ENCODE peak calls at places on chromosomes 6 and 20, in ten cellular contexts. D is epithelial cell of esophagus, S is sigmoid colon, G is GM23338, L is thoracic aorta, X is hepatocyte, U is body of pancreas, W is WERI-Rb-1, Y is astrocyte of the cerebellum, H is endothelial cell of umbilical vein. R is an unnamed sample.

GRCh38 chr6:42571611-42572342 is 7.9 kb downstream of the UBR2 start:
- DNase-seq in L (no peak), Y (no peak), S (no peak), X (no peak), W (no peak), D (no peak), U (no peak), H (no peak), G (peak), R (no peak)

GRCh38 chr6:156658596-156659316 is 118.4 kb upstream of the ARID1B start:
- DNase-seq in Y (peak), L (no peak), U (no peak), D (no peak), H (no peak), W (no peak), G (no peak), X (no peak), S (no peak), R (no peak)

GRCh38 chr20:49549806-49550551 is 18.0 kb downstream of the PTGIS start:
- DNase-seq in X (no peak), G (no peak), W (no peak), D (no peak), U (no peak), L (no peak), S (no peak), H (no peak), Y (no peak), R (no peak)

GRCh38 chr6:6600865-6601264 is 12.3 kb downstream of the LY86 start:
- DNase-seq in G (no peak), U (no peak), S (no peak), X (no peak), W (no peak), Y (no peak), D (no peak), H (no peak), L (no peak), R (no peak)

GRCh38 chr6:291697-292505 is at the start of gene DUSP22:
- DNase-seq in D (peak), L (peak), Y (peak), X (peak), W (peak), U (peak), G (peak), S (peak), H (peak), R (peak)

GRCh38 chr6:22320750-22321149 is 23.9 kb upstream of the PRL start:
- DNase-seq in D (peak), G (no peak), Y (peak), H (peak), L (no peak), U (no peak), X (peak), W (no peak), S (no peak), R (peak)

GRCh38 chr6:40391086-40391485 is 196.1 kb downstream of the LRFN2 start:
- DNase-seq in H (no peak), W (no peak), S (no peak), Y (no peak), X (no peak), L (no peak), D (no peak), U (no peak), G (no peak), R (no peak)

GRCh38 chr6:164379786-164380185 is 929.6 kb downstream of the C6orf118 start:
- DNase-seq in L (no peak), W (no peak), H (peak), D (peak), G (no peak), S (no peak), U (no peak), Y (no peak), X (no peak), R (no peak)

GRCh38 chr20:58959652-58960051 is 21.4 kb upstream of the NELFCD start:
- DNase-seq in L (no peak), H (no peak), U (no peak), S (no peak), G (no peak), X (no peak), Y (no peak), W (no peak), D (no peak), R (no peak)

DNA sequence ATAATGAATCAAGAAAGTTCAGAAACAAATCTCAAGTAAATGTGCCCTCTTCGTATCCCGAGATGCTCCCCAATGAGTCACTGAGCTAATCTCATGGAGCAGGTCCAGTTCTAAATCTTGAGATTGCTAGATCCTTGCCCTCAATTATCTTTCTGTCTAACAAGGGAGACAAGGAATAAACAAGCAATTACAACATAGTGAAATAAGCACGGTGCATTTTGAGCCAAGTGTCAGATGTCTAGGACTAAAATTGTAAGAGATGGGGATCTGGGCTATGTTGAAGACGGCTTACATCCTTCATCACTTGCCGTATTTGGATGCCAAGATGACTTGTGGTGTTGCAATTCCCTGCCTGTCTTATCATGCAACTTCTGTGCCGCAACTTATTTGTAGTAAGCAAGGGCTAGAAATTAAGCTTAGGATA is 56.5 kb upstream of the ADGRF1 start:
- DNase-seq in D (peak), W (no peak), X (peak), G (no peak), Y (no peak), S (peak), U (peak), L (no peak), H (no peak), R (peak)
- H3K4me3 ChIP-seq in D (no peak), W (no peak), X (no peak), G (no peak), Y (no peak), S (no peak), U (no peak), L (no peak), H (no peak), R (no peak)

GRCh38 chr20:32787168-32787567 is 25.0 kb downstream of the DNMT3B start:
- DNase-seq in D (no peak), S (no peak), W (no peak), H (no peak), Y (no peak), U (no peak), X (no peak), G (no peak), L (no peak), R (no peak)
- TF ChIP-seq CTCF in D (no peak), S (no peak), W (no peak), H (no peak), Y (no peak), U (no peak), X (no peak), G (no peak), L (no peak), R (no peak)

GRCh38 chr6:148211777-148212324 is 130.8 kb upstream of the SASH1 start:
- DNase-seq in G (no peak), L (no peak), H (no peak), X (no peak), U (no peak), Y (no peak), S (no peak), W (no peak), D (no peak), R (no peak)
- H3K4me3 ChIP-seq in G (no peak), L (no peak), H (no peak), X (no peak), U (no peak), Y (no peak), S (no peak), W (no peak), D (no peak), R (no peak)

GRCh38 chr6:24720131-24720603 is 1.2 kb upstream of the C6orf62 start:
- DNase-seq in X (peak), Y (no peak), D (peak), S (peak), G (peak), U (peak), W (peak), H (peak), L (no peak), R (peak)

GRCh38 chr6:24719125-24719931 is at the start of gene C6orf62:
- DNase-seq in G (peak), X (peak), L (no peak), H (peak), W (peak), Y (no peak), U (peak), S (no peak), D (peak), R (no peak)

GRCh38 chr6:24721461-24722215 is 2.7 kb upstream of the C6orf62 start:
- DNase-seq in X (peak), D (no peak), H (no peak), W (no peak), Y (no peak), G (no peak), L (peak), U (peak), S (no peak), R (no peak)

GRCh38 chr6:24718449-24719124 is 367 bp downstream of the C6orf62 start:
- DNase-seq in W (no peak), L (no peak), X (no peak), H (peak), U (no peak), S (no peak), G (no peak), Y (no peak), D (no peak), R (no peak)

DNA sequence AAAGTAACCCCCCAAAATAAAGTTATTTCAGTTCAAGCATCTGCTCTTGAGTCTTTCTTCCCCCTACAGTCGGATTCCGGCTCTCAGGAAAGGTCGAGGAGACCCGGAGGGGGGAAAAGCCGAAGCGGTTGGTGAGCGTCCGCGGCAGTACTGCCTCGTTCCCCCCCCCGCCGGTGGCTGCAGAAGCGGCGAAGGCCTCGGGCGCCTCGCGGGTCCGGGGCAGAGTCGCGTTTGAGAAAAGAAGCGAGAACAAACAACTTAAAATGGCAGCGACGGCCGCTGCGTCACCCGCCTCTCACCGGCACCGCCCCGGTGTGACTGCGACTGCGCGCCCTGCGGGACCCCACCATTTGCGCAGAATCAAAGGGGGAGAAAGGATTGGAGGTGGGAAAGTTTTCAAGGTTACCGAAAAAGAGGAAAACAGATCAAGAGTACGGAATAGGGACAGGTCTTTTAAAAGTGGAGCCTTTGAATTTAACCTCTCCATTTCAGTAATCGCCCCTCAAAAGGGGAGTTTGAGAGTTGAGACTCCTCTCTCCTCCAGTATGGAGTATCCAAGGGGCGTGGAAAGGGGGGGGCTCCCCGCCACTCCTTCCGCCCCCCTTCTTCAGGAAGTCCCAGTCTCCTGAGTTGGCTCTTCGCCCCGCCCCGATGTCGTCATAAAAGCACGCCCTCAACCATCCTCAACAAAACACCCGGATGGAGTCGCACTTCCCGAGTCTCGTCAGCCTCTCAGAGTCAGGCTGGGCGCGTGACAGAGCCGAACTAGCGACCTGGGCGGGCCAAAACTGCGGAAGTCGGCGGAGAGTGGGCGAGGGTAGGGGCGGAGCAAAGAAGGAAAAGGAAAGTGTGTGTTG is 1.9 kb upstream of the C6orf62 start:
- DNase-seq in H (peak), G (peak), U (peak), D (peak), W (peak), L (peak), Y (peak), S (peak), X (peak), R (peak)
- TF ChIP-seq CTCF in H (no peak), G (no peak), U (no peak), D (no peak), W (no peak), L (no peak), Y (no peak), S (no peak), X (no peak), R (no peak)

DNA sequence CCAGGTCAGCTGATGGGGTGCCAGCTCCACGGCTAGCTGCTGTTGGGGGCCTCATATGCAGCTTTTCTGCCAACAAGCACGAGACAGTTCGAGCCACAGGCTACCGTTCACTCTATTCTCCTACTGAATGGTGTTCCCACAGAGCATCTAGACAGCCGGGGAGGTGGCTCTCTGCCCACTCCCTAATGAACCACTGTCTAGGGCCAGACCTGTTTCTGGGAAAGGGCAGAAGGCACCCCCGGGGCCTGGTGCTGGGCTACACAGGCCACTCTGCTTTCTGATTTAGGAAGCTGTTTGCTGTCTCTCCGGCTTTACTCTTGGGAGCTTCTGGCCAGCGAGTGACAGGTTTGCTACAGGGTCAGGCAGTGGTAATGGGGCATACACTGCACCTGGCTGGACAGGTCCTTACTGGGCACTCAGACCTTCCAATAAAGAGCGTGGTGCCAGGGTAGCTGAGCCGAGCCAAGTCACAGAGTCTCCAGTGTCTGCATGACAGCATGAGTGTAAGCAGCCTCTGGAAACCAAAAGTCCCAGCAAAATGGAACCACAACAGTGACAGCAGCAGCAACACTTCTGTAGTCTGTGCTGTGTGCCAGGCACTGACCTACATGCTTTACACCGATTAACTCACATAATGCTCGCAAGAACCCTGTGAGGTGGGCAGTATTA is 8.4 kb downstream of the CCDC167 start:
- DNase-seq in S (peak), W (no peak), X (no peak), Y (no peak), G (no peak), L (no peak), H (no peak), D (no peak), U (no peak), R (no peak)
- H3K4me3 ChIP-seq in S (no peak), W (no peak), X (no peak), Y (no peak), G (no peak), L (no peak), H (no peak), D (no peak), U (no peak), R (no peak)

R was measured in choroid plexus epithelial cell.